ENCODE peak calls at places on chromosomes 6 and 20, in five cellular contexts. U is HepG2, E is GM12878, T is HCT116, B is K562. J is an unnamed sample.

GRCh38 chr20:58550661-58551060 is 35.5 kb upstream of the APCDD1L start:
- DNase-seq in U (no peak), E (no peak), T (no peak), B (peak; percentile 51), J (peak; percentile 60)

GRCh38 chr20:59932616-59933295 is 681 bp downstream of the SYCP2 start:
- DNase-seq in U (no peak), E (no peak), T (no peak), B (no peak), J (peak; percentile 11)

GRCh38 chr20:37627060-37627766 is 66.6 kb upstream of the CTNNBL1 start:
- DNase-seq in U (peak; percentile 61), E (no peak), T (peak; percentile 8), B (peak; percentile 72), J (no peak)

GRCh38 chr6:170080828-170081368 is 210.0 kb downstream of the DLL1 start:
- DNase-seq in U (no peak), E (no peak), T (no peak), B (no peak), J (no peak)

GRCh38 chr6:22300287-22300998 is 3.6 kb upstream of the PRL start:
- DNase-seq in U (no peak), E (no peak), T (no peak), B (no peak), J (no peak)

GRCh38 chr6:107991061-107991460 is 33.1 kb upstream of the SEC63 start:
- DNase-seq in U (no peak), E (no peak), T (no peak), B (no peak), J (no peak)

GRCh38 chr6:101126501-101126900 is 245.4 kb upstream of the ASCC3 start:
- DNase-seq in U (no peak), E (no peak), T (no peak), B (no peak), J (no peak)

GRCh38 chr20:53899351-53900167 is 170.8 kb downstream of the BCAS1 start:
- DNase-seq in U (no peak), E (peak; percentile 95), T (no peak), B (no peak), J (peak; percentile 38)

GRCh38 chr6:109799664-109800063 is 108.6 kb downstream of the FIG4 start:
- DNase-seq in U (no peak), E (no peak), T (no peak), B (no peak), J (no peak)

GRCh38 chr6:13422601-13423247 is 64.7 kb downstream of the GFOD1 start:
- DNase-seq in U (no peak), E (no peak), T (no peak), B (no peak), J (no peak)

GRCh38 chr20:9112541-9113515 is 43.9 kb downstream of the PLCB4 start:
- DNase-seq in U (no peak), E (no peak), T (no peak), B (no peak), J (no peak)

GRCh38 chr20:41309817-41310216 is 7.7 kb downstream of the ZHX3 start:
- DNase-seq in U (no peak), E (no peak), T (no peak), B (no peak), J (no peak)

GRCh38 chr20:1469925-1470571 is 3.4 kb upstream of the NSFL1C start:
- DNase-seq in U (peak; percentile 99), E (peak; percentile 39), T (peak; percentile 79), B (peak; percentile 49), J (peak; percentile 63)

DNA sequence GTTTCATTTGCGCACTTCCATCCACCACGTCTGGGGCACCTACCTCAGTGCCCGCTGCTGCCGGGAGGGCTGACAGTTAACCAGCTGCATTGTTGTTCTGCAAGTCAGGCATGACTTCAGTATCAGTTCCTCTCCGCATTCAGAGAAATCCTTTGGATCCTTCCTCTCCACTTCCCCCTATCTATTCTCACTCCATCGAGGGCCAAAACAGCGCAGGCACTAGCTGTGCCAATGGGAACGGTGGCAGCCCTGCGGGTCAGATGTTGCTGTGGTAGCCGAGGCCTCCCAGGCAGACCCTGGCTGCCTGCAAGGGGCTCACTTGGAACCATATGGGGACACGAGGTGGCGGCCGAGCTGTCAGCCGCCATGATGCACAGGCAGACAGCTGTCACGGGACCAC is 64.2 kb upstream of the INSM1 start:
- DNase-seq in U (no peak), E (no peak), T (no peak), B (no peak), J (no peak)
- TF ChIP-seq ZBTB33 in U (no peak), E (no peak), T (no peak), B (no peak), J (no peak)

DNA sequence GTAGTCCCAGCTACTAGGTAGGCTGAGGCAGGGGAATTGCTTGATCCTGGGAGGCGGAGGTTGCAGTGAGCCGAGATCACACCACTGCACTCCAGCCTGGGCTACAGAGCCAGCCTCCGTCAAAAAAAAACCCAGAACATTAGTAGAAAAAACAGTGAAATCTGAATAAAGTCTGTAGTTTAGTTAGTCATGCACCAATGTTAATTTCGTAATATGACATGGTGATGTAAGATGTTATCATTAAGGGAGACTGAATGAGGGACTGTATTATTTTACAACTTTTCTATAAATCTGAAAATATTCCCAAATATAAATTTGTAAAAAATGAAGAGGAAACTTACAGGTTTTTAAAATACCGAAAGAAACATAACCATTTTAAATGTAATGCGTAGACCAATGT is 2.1 kb downstream of the GSTA4 start:
- DNase-seq in U (no peak), E (no peak), T (no peak), B (no peak), J (no peak)
- TF ChIP-seq SIN3A in U (no peak), E (no peak), T (no peak), B (no peak), J (no peak)

DNA sequence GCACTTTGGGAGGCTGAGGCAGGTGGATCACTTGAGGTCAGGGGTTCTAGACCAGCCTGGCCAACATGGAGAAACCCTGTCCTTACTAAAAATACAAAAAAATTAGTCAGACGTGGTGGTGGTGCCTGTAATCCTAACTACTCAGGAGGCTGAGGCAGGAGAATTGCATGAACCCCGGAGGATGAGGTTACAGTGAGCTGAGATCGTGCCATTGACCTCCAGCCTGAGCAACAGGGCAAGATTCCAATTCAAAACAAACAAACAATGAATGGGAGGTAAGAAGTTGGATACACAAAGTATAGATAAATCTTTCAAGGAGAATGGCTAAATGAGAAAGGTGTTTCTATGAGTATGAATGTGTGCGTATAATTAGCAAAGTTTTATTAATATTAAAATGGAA is 75.3 kb downstream of the REV3L start:
- DNase-seq in U (no peak), E (no peak), T (no peak), B (no peak), J (no peak)
- TF ChIP-seq ZBTB33 in U (no peak), E (no peak), T (no peak), B (no peak), J (no peak)

GRCh38 chr6:158817298-158818007 is 1.7 kb downstream of the EZR start:
- DNase-seq in U (peak; percentile 49), E (no peak), T (no peak), B (peak; percentile 76), J (peak; percentile 56)

GRCh38 chr6:158818008-158818579 is 1.1 kb downstream of the EZR start:
- DNase-seq in U (peak; percentile 55), E (no peak), T (no peak), B (peak; percentile 87), J (peak; percentile 93)

GRCh38 chr6:158819213-158819976 is at the start of gene EZR:
- DNase-seq in U (peak; percentile 59), E (no peak), T (peak; percentile 73), B (peak; percentile 97), J (peak; percentile 96)

GRCh38 chr6:158819977-158820632 is 937 bp upstream of the EZR start:
- DNase-seq in U (no peak), E (no peak), T (no peak), B (peak; percentile 51), J (no peak)

GRCh38 chr6:158818580-158819212 is 472 bp downstream of the EZR start:
- DNase-seq in U (peak; percentile 54), E (no peak), T (no peak), B (peak; percentile 73), J (peak; percentile 81)
- TF ChIP-seq SIN3A in U (peak; percentile 19), E (peak; percentile 80), T (no peak), B (peak; percentile 42), J (peak; percentile 3)

J was measured in SK-N-SH.